ENCODE peak calls at places on chromosomes 2 and 18, in seven cellular contexts. U is A549; B is stimulated activated CD8-positive, alpha-beta memory T cell treated with anti-CD3 and anti-CD28 coated beads, Interleukin-7, amount 100 ng/mL, for 1 hour; X is GM12892; L is naive thymus-derived CD4-positive, alpha-beta T cell; P is mesothelial cell of epicardium; J is K562. N is an unnamed sample.
A peak's percentile ranks its signal among the peaks of the same experiment; 100 is the strongest.

GRCh38 chr18:27412551-27412950 is 227.4 kb upstream of the CHST9 start:
- DNase-seq in L (no peak), X (no peak), U (no peak), J (no peak), P (no peak), B (no peak), N (no peak)

GRCh38 chr2:148978736-148979135 is 59.8 kb upstream of the LYPD6B start:
- DNase-seq in U (no peak), P (no peak), X (no peak), B (no peak), L (no peak), J (no peak), N (no peak)

GRCh38 chr2:70133521-70134348 is 46.5 kb downstream of the PCBP1 start:
- DNase-seq in J (no peak), U (no peak), P (no peak), B (no peak), L (peak; percentile 38), X (no peak), N (no peak)

GRCh38 chr2:121343191-121343590 is 58.2 kb upstream of the TFCP2L1 start:
- DNase-seq in B (no peak), P (no peak), L (no peak), U (no peak), X (no peak), J (no peak), N (no peak)

GRCh38 chr2:8230466-8230865 is 451.4 kb upstream of the ID2 start:
- DNase-seq in X (no peak), P (no peak), B (no peak), U (no peak), L (no peak), J (no peak), N (no peak)

GRCh38 chr2:30428827-30429461 is 18.1 kb upstream of the LCLAT1 start:
- DNase-seq in L (no peak), J (no peak), P (no peak), U (no peak), X (no peak), B (no peak), N (no peak)

GRCh38 chr18:58314284-58314683 is 270.3 kb downstream of the NEDD4L start:
- DNase-seq in L (no peak), X (no peak), U (peak; percentile 27), P (no peak), B (no peak), J (peak; percentile 6), N (no peak)

GRCh38 chr2:1990724-1991123 is 246.4 kb upstream of the PXDN start:
- DNase-seq in J (no peak), X (no peak), P (no peak), B (no peak), U (peak; percentile 11), L (no peak), N (no peak)

GRCh38 chr2:54063967-54064535 is 51.4 kb upstream of the ACYP2 start:
- DNase-seq in B (no peak), U (no peak), P (no peak), J (no peak), L (no peak), X (no peak), N (no peak)

GRCh38 chr2:39304729-39305128 is 61.0 kb upstream of the CDKL4 start:
- DNase-seq in L (no peak), X (no peak), P (no peak), B (no peak), J (no peak), U (no peak), N (no peak)

GRCh38 chr2:240646061-240646899 is 21.0 kb downstream of the GPR35 start:
- DNase-seq in B (no peak), U (no peak), L (no peak), X (peak; percentile 12), J (peak; percentile 2), P (no peak), N (no peak)

GRCh38 chr2:181466661-181467576 is 9.7 kb downstream of the ITGA4 start:
- DNase-seq in J (peak; percentile 7), L (peak; percentile 58), B (peak; percentile 69), U (peak; percentile 51), X (no peak), P (peak; percentile 33), N (peak; percentile 10)

GRCh38 chr2:95204396-95204795 is 2.9 kb upstream of the ZNF892 start:
- DNase-seq in L (no peak), P (no peak), J (no peak), B (no peak), X (no peak), U (no peak), N (no peak)

GRCh38 chr2:127659408-127660290 is 13.7 kb downstream of the GPR17 start:
- DNase-seq in U (no peak), L (no peak), P (peak; percentile 2), J (no peak), B (no peak), X (no peak), N (no peak)

GRCh38 chr2:75047907-75048625 is 89.6 kb downstream of the POLE4 start:
- DNase-seq in L (no peak), B (no peak), J (peak; percentile 8), P (no peak), X (no peak), U (peak; percentile 28), N (no peak)

GRCh38 chr18:5466256-5466655 is 77.5 kb downstream of the EPB41L3 start:
- DNase-seq in L (no peak), U (no peak), X (no peak), B (no peak), P (no peak), J (no peak), N (no peak)

N was measured in Panc1.